ENCODE peak calls at places on chromosomes 5 and 9, in six cellular contexts. O is GM12878; S is effector memory CD4-positive, alpha-beta T cell; F is testis; Y is A549; B is uterus. Z is an unnamed sample.

GRCh38 chr5:99119326-99119725 is 190.5 kb upstream of the CHD1 start:
- DNase-seq in O (no peak), S (no peak), F (no peak), Y (no peak), B (no peak), Z (no peak)

GRCh38 chr9:122264360-122265264 is at the start of the genes MRRF and RBM18:
- DNase-seq in O (peak; percentile 73), S (peak; percentile 78), F (peak; percentile 93), Y (peak; percentile 95), B (peak; percentile 87), Z (peak; percentile 98)

GRCh38 chr5:179418972-179419371 is 73.7 kb upstream of the ADAMTS2 start:
- DNase-seq in O (no peak), S (no peak), F (no peak), Y (no peak), B (no peak), Z (no peak)

GRCh38 chr5:141880961-141881801 is 3.0 kb upstream of the PCDH1 start:
- DNase-seq in O (peak; percentile 40), S (no peak), F (peak; percentile 9), Y (no peak), B (no peak), Z (no peak)

GRCh38 chr9:109190151-109190550 is 23.1 kb upstream of the FRRS1L start:
- DNase-seq in O (no peak), S (no peak), F (no peak), Y (no peak), B (no peak), Z (no peak)

GRCh38 chr9:112858625-112859147 is 32.0 kb downstream of the SLC46A2 start:
- DNase-seq in O (peak; percentile 31), S (no peak), F (no peak), Y (no peak), B (no peak), Z (no peak)

GRCh38 chr5:34847056-34847455 is 8.1 kb downstream of the TTC23L start:
- DNase-seq in O (no peak), S (no peak), F (no peak), Y (no peak), B (no peak), Z (no peak)

GRCh38 chr9:99814359-99814758 is 7.3 kb upstream of the NR4A3 start:
- DNase-seq in O (no peak), S (no peak), F (no peak), Y (no peak), B (no peak), Z (no peak)

GRCh38 chr9:113012492-113012891 is 500 bp upstream of the ZNF883 start:
- DNase-seq in O (no peak), S (no peak), F (no peak), Y (no peak), B (no peak), Z (no peak)

GRCh38 chr9:121222524-121223171 is 21.0 kb upstream of the RAB14 start:
- DNase-seq in O (no peak), S (no peak), F (peak; percentile 81), Y (peak; percentile 55), B (no peak), Z (no peak)

GRCh38 chr9:18708429-18708828 is 234.5 kb downstream of the ADAMTSL1 start:
- DNase-seq in O (no peak), S (no peak), F (no peak), Y (no peak), B (no peak), Z (no peak)

GRCh38 chr9:18705763-18706372 is 231.9 kb downstream of the ADAMTSL1 start:
- DNase-seq in O (no peak), S (no peak), F (no peak), Y (no peak), B (no peak), Z (no peak)

GRCh38 chr9:18706648-18707047 is 232.7 kb downstream of the ADAMTSL1 start:
- DNase-seq in O (no peak), S (no peak), F (no peak), Y (no peak), B (no peak), Z (no peak)

GRCh38 chr9:18707078-18707477 is 233.1 kb downstream of the ADAMTSL1 start:
- DNase-seq in O (no peak), S (no peak), F (no peak), Y (no peak), B (no peak), Z (no peak)

GRCh38 chr9:18707489-18708210 is 233.7 kb downstream of the ADAMTSL1 start:
- DNase-seq in O (no peak), S (no peak), F (no peak), Y (no peak), B (no peak), Z (no peak)
- H3K27ac ChIP-seq in O (no peak overlapping the region), S (no peak overlapping the region), F (peak overlapping the region; percentile 6), Y (no peak overlapping the region), B (peak overlapping the region; percentile 47), Z (peak overlapping the region; percentile 2)

GRCh38 chr5:149427374-149427773 is 48.3 kb upstream of the IL17B start:
- DNase-seq in O (no peak), S (no peak), F (no peak), Y (no peak), B (no peak), Z (no peak)
- H3K27ac ChIP-seq in O (no peak overlapping the region), S (no peak overlapping the region), F (peak overlapping the region; percentile 53), Y (peak overlapping the region; percentile 10), B (peak overlapping the region; percentile 99), Z (peak overlapping the region; percentile 96)

GRCh38 chr9:115997923-115998322 is 155.7 kb upstream of the PAPPA start:
- DNase-seq in O (no peak), S (no peak), F (peak; percentile 61), Y (no peak), B (peak; percentile 58), Z (no peak)
- H3K27ac ChIP-seq in O (no peak overlapping the region), S (no peak overlapping the region), F (no peak overlapping the region), Y (peak overlapping the region; percentile 78), B (peak overlapping the region; percentile 65), Z (no peak overlapping the region)

DNA sequence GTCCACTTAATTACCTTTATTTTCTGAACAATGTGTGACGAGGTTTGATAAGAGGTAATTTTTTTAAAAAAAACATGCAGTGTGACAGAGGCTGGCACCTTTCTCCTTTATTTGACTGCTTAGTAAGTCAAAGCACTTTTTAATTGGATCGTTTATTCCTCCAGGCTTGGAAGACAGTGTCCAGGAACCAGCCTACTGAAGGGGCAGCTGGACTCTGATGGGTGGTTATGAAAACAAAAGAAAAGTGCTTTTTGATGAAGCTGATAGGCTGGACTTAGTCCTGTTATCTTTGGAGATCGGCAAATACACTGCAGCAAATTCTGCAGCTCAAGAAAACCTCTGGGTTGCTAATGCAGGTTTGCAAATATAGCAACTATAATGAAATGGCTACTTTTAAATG is 141.7 kb downstream of the DCP2 start:
- DNase-seq in O (no peak), S (no peak), F (no peak), Y (no peak), B (no peak), Z (no peak)
- H3K27ac ChIP-seq in O (no peak overlapping the region), S (no peak overlapping the region), F (no peak overlapping the region), Y (no peak overlapping the region), B (no peak overlapping the region), Z (no peak overlapping the region)

DNA sequence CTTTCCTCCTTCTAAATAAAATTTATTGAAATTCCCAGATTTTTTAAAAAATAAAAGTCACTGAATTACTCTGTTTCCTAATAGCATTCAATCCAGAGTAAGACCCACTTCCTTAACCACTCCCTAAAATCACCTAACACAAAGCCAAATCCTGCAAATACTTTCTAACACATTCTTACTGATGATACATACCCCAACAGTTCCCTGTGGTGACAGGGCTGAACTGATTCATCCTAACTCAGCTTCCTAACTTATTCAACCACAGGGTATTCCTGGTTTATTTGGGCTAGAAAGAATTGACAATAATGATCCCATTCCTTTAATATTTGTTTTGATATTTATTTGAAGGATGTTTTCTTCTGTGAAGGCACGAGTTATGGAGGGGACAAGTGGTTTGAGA is 40.7 kb upstream of the ZNF300 start:
- DNase-seq in O (no peak), S (no peak), F (no peak), Y (no peak), B (no peak), Z (no peak)
- H3K27ac ChIP-seq in O (no peak overlapping the region), S (no peak overlapping the region), F (peak overlapping the region; percentile 91), Y (no peak overlapping the region), B (peak overlapping the region; percentile 91), Z (no peak overlapping the region)

DNA sequence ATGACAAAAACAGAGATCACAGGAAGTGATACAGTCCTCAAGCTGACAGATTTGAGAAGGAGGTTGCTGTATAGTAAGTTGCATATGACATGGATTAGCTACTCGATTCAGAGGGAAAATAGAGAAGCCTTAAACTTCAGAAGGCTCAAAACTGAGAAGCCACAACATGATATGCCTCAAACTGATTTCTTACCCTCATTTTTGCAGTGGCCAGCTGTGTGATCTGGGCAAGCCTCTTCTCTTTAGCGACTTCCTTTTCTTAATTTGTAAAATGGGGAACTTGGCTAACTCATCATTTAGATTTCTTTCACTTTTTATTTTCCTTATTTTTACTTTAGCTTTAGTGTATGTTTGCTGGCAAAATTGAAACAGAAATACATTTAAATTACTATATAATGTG is 421.1 kb downstream of the KIF4B start:
- DNase-seq in O (no peak), S (no peak), F (no peak), Y (no peak), B (no peak), Z (no peak)
- H3K27ac ChIP-seq in O (no peak overlapping the region), S (no peak overlapping the region), F (no peak overlapping the region), Y (no peak overlapping the region), B (no peak overlapping the region), Z (no peak overlapping the region)

Z was measured in esophagus muscularis mucosa.